ENCODE peak calls at places on chromosomes 5 and 9, in ten cellular contexts. One of them, this sample, is unnamed.

GRCh38 chr5:8081179-8081578 is 212.2 kb downstream of the MTRR start:
- DNase-seq in astrocyte of the spinal cord: no peak
- DNase-seq in cardiac muscle cell: no peak
- DNase-seq in foreskin fibroblast: no peak
- DNase-seq in WTC11: no peak
- DNase-seq in colonic mucosa: no peak
- DNase-seq in psoas muscle: no peak
- DNase-seq in PC-9: no peak
- DNase-seq in breast epithelium: no peak
- DNase-seq in BE2C: no peak
- DNase-seq in this sample: no peak

GRCh38 chr9:38235244-38235643 is 157.3 kb upstream of the ALDH1B1 start:
- DNase-seq in astrocyte of the spinal cord: no peak
- DNase-seq in cardiac muscle cell: peak
- DNase-seq in foreskin fibroblast: no peak
- DNase-seq in WTC11: no peak
- DNase-seq in colonic mucosa: no peak
- DNase-seq in psoas muscle: no peak
- DNase-seq in PC-9: no peak
- DNase-seq in breast epithelium: no peak
- DNase-seq in BE2C: no peak
- DNase-seq in this sample: no peak

GRCh38 chr5:76590027-76590426 is 33.2 kb downstream of the F2RL2 start:
- DNase-seq in astrocyte of the spinal cord: no peak
- DNase-seq in cardiac muscle cell: no peak
- DNase-seq in foreskin fibroblast: no peak
- DNase-seq in WTC11: no peak
- DNase-seq in colonic mucosa: no peak
- DNase-seq in psoas muscle: no peak
- DNase-seq in PC-9: no peak
- DNase-seq in breast epithelium: no peak
- DNase-seq in BE2C: no peak
- DNase-seq in this sample: no peak

GRCh38 chr5:141861194-141861593 is 17.0 kb downstream of the PCDH1 start:
- DNase-seq in astrocyte of the spinal cord: no peak
- DNase-seq in cardiac muscle cell: no peak
- DNase-seq in foreskin fibroblast: no peak
- DNase-seq in WTC11: no peak
- DNase-seq in colonic mucosa: no peak
- DNase-seq in psoas muscle: no peak
- DNase-seq in PC-9: no peak
- DNase-seq in breast epithelium: no peak
- DNase-seq in BE2C: no peak
- DNase-seq in this sample: no peak

GRCh38 chr5:2865856-2866546 is 114.5 kb upstream of the IRX2 start:
- DNase-seq in astrocyte of the spinal cord: no peak
- DNase-seq in cardiac muscle cell: no peak
- DNase-seq in foreskin fibroblast: no peak
- DNase-seq in WTC11: no peak
- DNase-seq in colonic mucosa: no peak
- DNase-seq in psoas muscle: no peak
- DNase-seq in PC-9: no peak
- DNase-seq in breast epithelium: no peak
- DNase-seq in BE2C: no peak
- DNase-seq in this sample: no peak

GRCh38 chr5:98774192-98775046 is 956 bp downstream of the RGMB start:
- DNase-seq in astrocyte of the spinal cord: peak
- DNase-seq in cardiac muscle cell: peak
- DNase-seq in foreskin fibroblast: no peak
- DNase-seq in WTC11: peak
- DNase-seq in colonic mucosa: peak
- DNase-seq in psoas muscle: peak
- DNase-seq in PC-9: peak
- DNase-seq in breast epithelium: peak
- DNase-seq in BE2C: peak
- DNase-seq in this sample: peak

GRCh38 chr9:87718852-87719612 is 6.9 kb upstream of the CTSL start:
- DNase-seq in astrocyte of the spinal cord: no peak
- DNase-seq in cardiac muscle cell: no peak
- DNase-seq in foreskin fibroblast: no peak
- DNase-seq in WTC11: no peak
- DNase-seq in colonic mucosa: no peak
- DNase-seq in psoas muscle: no peak
- DNase-seq in PC-9: no peak
- DNase-seq in breast epithelium: no peak
- DNase-seq in BE2C: no peak
- DNase-seq in this sample: no peak

GRCh38 chr5:158223054-158223453 is 364.1 kb upstream of the CLINT1 start:
- DNase-seq in astrocyte of the spinal cord: no peak
- DNase-seq in cardiac muscle cell: no peak
- DNase-seq in foreskin fibroblast: no peak
- DNase-seq in WTC11: no peak
- DNase-seq in colonic mucosa: no peak
- DNase-seq in psoas muscle: no peak
- DNase-seq in PC-9: no peak
- DNase-seq in breast epithelium: no peak
- DNase-seq in BE2C: no peak
- DNase-seq in this sample: no peak

GRCh38 chr5:57117601-57118000 is 56.3 kb upstream of the GPBP1 start:
- DNase-seq in astrocyte of the spinal cord: no peak
- DNase-seq in cardiac muscle cell: no peak
- DNase-seq in foreskin fibroblast: no peak
- DNase-seq in WTC11: no peak
- DNase-seq in colonic mucosa: no peak
- DNase-seq in psoas muscle: no peak
- DNase-seq in PC-9: no peak
- DNase-seq in breast epithelium: no peak
- DNase-seq in BE2C: no peak
- DNase-seq in this sample: no peak

GRCh38 chr5:149170292-149170691 is 29.0 kb downstream of the ABLIM3 start:
- DNase-seq in astrocyte of the spinal cord: peak
- DNase-seq in cardiac muscle cell: no peak
- DNase-seq in foreskin fibroblast: peak
- DNase-seq in WTC11: no peak
- DNase-seq in colonic mucosa: no peak
- DNase-seq in psoas muscle: peak
- DNase-seq in PC-9: no peak
- DNase-seq in breast epithelium: no peak
- DNase-seq in BE2C: no peak
- DNase-seq in this sample: no peak

GRCh38 chr5:132239776-132240175 is 12.1 kb upstream of the P4HA2 start:
- DNase-seq in astrocyte of the spinal cord: no peak
- DNase-seq in cardiac muscle cell: no peak
- DNase-seq in foreskin fibroblast: no peak
- DNase-seq in WTC11: no peak
- DNase-seq in colonic mucosa: no peak
- DNase-seq in psoas muscle: no peak
- DNase-seq in PC-9: no peak
- DNase-seq in breast epithelium: no peak
- DNase-seq in BE2C: no peak
- DNase-seq in this sample: no peak

GRCh38 chr5:45101146-45101545 is 292.4 kb downstream of the MRPS30 start:
- DNase-seq in astrocyte of the spinal cord: no peak
- DNase-seq in cardiac muscle cell: no peak
- DNase-seq in foreskin fibroblast: no peak
- DNase-seq in WTC11: no peak
- DNase-seq in colonic mucosa: no peak
- DNase-seq in psoas muscle: no peak
- DNase-seq in PC-9: no peak
- DNase-seq in breast epithelium: no peak
- DNase-seq in BE2C: no peak
- DNase-seq in this sample: no peak

GRCh38 chr5:71693828-71694427 is 25.1 kb upstream of the CARTPT start:
- DNase-seq in astrocyte of the spinal cord: peak
- DNase-seq in cardiac muscle cell: peak
- DNase-seq in foreskin fibroblast: no peak
- DNase-seq in WTC11: peak
- DNase-seq in colonic mucosa: no peak
- DNase-seq in psoas muscle: no peak
- DNase-seq in PC-9: no peak
- DNase-seq in breast epithelium: no peak
- DNase-seq in BE2C: peak
- DNase-seq in this sample: no peak

GRCh38 chr5:42949348-42950090 is 90.6 kb downstream of the ANXA2R start:
- DNase-seq in astrocyte of the spinal cord: peak
- DNase-seq in cardiac muscle cell: no peak
- DNase-seq in foreskin fibroblast: peak
- DNase-seq in WTC11: no peak
- DNase-seq in colonic mucosa: peak
- DNase-seq in psoas muscle: peak
- DNase-seq in PC-9: no peak
- DNase-seq in breast epithelium: no peak
- DNase-seq in BE2C: peak
- DNase-seq in this sample: peak
- TF ChIP-seq CTCF in astrocyte of the spinal cord: peak
- TF ChIP-seq CTCF in cardiac muscle cell: peak
- TF ChIP-seq CTCF in foreskin fibroblast: peak
- TF ChIP-seq CTCF in WTC11: no peak
- TF ChIP-seq CTCF in colonic mucosa: peak
- TF ChIP-seq CTCF in psoas muscle: no peak
- TF ChIP-seq CTCF in PC-9: no peak
- TF ChIP-seq CTCF in breast epithelium: peak
- TF ChIP-seq CTCF in BE2C: peak
- TF ChIP-seq CTCF in this sample: no peak

DNA sequence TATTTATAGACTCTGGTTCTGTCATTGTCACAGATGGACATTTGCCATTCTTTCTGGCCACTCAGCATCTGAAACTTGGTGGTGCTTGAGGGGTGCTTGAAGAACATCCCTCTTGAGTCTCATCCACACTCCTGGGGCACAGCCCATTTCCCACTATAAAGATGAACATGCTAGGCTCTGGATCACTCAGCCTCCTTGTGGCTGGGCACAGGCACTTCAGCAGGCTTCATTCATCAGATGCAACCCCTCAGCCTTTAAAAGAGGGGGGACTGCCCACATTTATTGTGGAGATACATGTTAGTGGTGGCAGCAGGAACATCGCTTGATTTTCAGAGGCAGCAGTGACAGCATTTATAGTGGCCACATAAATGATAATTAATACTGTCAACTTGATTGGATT is 124.7 kb upstream of the NIPBL start:
- DNase-seq in astrocyte of the spinal cord: no peak
- DNase-seq in cardiac muscle cell: no peak
- DNase-seq in foreskin fibroblast: no peak
- DNase-seq in WTC11: peak
- DNase-seq in colonic mucosa: no peak
- DNase-seq in psoas muscle: no peak
- DNase-seq in PC-9: no peak
- DNase-seq in breast epithelium: no peak
- DNase-seq in BE2C: no peak
- DNase-seq in this sample: no peak
- TF ChIP-seq CTCF in astrocyte of the spinal cord: peak
- TF ChIP-seq CTCF in cardiac muscle cell: no peak
- TF ChIP-seq CTCF in foreskin fibroblast: no peak
- TF ChIP-seq CTCF in WTC11: no peak
- TF ChIP-seq CTCF in colonic mucosa: no peak
- TF ChIP-seq CTCF in psoas muscle: no peak
- TF ChIP-seq CTCF in PC-9: peak
- TF ChIP-seq CTCF in breast epithelium: no peak
- TF ChIP-seq CTCF in BE2C: peak
- TF ChIP-seq CTCF in this sample: no peak

DNA sequence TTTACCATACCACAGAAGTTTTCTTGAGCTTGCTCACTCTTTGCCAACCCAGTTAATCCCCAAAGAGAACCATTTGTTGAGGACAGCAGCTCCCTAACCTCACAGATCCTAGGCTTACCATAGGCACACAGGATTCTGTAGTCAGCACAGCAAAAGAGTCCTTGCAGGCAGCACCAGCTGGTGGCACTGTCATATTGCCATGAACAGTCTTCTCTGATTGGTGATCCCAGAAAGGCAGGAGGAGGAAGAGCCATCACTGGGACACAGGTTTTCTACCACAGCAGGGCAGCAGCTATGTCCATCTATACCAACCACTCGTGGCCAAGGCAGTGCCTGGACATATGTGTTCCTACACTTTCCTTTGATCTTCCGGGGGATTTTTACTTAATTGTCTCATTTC is 297.1 kb upstream of the CD180 start:
- DNase-seq in astrocyte of the spinal cord: peak
- DNase-seq in cardiac muscle cell: peak
- DNase-seq in foreskin fibroblast: peak
- DNase-seq in WTC11: peak
- DNase-seq in colonic mucosa: peak
- DNase-seq in psoas muscle: peak
- DNase-seq in PC-9: no peak
- DNase-seq in breast epithelium: no peak
- DNase-seq in BE2C: peak
- DNase-seq in this sample: no peak
- TF ChIP-seq CTCF in astrocyte of the spinal cord: peak
- TF ChIP-seq CTCF in cardiac muscle cell: peak
- TF ChIP-seq CTCF in foreskin fibroblast: peak
- TF ChIP-seq CTCF in WTC11: no peak
- TF ChIP-seq CTCF in colonic mucosa: peak
- TF ChIP-seq CTCF in psoas muscle: peak
- TF ChIP-seq CTCF in PC-9: no peak
- TF ChIP-seq CTCF in breast epithelium: peak
- TF ChIP-seq CTCF in BE2C: peak
- TF ChIP-seq CTCF in this sample: no peak

GRCh38 chr9:124121725-124122124 is 110.2 kb downstream of the LHX2 start:
- DNase-seq in astrocyte of the spinal cord: no peak
- DNase-seq in cardiac muscle cell: no peak
- DNase-seq in foreskin fibroblast: no peak
- DNase-seq in WTC11: no peak
- DNase-seq in colonic mucosa: no peak
- DNase-seq in psoas muscle: no peak
- DNase-seq in PC-9: no peak
- DNase-seq in breast epithelium: no peak
- DNase-seq in BE2C: no peak
- DNase-seq in this sample: no peak
- TF ChIP-seq CTCF in astrocyte of the spinal cord: no peak
- TF ChIP-seq CTCF in cardiac muscle cell: no peak
- TF ChIP-seq CTCF in foreskin fibroblast: no peak
- TF ChIP-seq CTCF in WTC11: no peak
- TF ChIP-seq CTCF in colonic mucosa: no peak
- TF ChIP-seq CTCF in psoas muscle: no peak
- TF ChIP-seq CTCF in PC-9: no peak
- TF ChIP-seq CTCF in breast epithelium: no peak
- TF ChIP-seq CTCF in BE2C: no peak
- TF ChIP-seq CTCF in this sample: no peak

DNA sequence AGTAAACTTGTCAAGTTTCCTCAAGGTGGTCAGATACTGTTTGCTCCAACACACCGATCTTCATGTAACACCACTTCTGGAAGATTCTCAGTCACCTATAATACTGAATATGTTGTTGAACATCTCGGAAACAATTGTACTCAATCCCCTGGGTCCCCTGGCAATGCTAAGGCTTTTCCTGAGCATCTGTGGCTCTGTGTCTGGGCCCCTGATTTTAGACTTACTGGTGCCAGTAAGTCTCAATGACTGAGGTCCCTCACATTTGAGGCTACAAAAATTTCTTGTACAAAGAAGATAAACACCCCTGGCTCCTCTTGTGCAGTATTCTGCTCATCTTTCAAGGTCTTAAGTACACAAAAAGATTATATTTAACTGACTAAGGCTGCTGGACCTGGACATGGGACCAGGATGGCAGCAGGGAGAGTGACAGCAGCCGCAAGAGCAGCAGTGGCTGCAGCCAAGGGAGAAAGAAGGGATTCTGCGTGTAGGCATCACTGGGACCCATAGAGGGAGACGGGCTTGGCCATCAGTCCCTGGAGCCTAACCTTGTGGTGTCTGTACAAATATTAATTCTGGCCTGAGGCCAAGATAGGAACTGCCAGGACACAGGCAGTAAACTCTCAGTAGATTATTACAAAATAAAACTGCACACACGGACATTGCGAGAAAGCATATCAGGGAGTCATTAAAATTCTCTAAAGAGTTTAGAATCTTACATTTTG is 49.0 kb upstream of the TNPO1 start:
- DNase-seq in astrocyte of the spinal cord: peak
- DNase-seq in cardiac muscle cell: no peak
- DNase-seq in foreskin fibroblast: no peak
- DNase-seq in WTC11: peak
- DNase-seq in colonic mucosa: no peak
- DNase-seq in psoas muscle: no peak
- DNase-seq in PC-9: no peak
- DNase-seq in breast epithelium: no peak
- DNase-seq in BE2C: peak
- DNase-seq in this sample: no peak
- TF ChIP-seq CTCF in astrocyte of the spinal cord: peak
- TF ChIP-seq CTCF in cardiac muscle cell: no peak
- TF ChIP-seq CTCF in foreskin fibroblast: no peak
- TF ChIP-seq CTCF in WTC11: no peak
- TF ChIP-seq CTCF in colonic mucosa: no peak
- TF ChIP-seq CTCF in psoas muscle: no peak
- TF ChIP-seq CTCF in PC-9: no peak
- TF ChIP-seq CTCF in breast epithelium: no peak
- TF ChIP-seq CTCF in BE2C: peak
- TF ChIP-seq CTCF in this sample: no peak

This sample was measured in lower leg skin.